ENCODE peak calls at places on chromosomes 13 and 19, in ten cellular contexts. G is HEK293T; W is NCI-H460; O is smooth muscle cell of the brain vasculature; F is fibroblast of lung; A is coronary artery; I is GM12865; Z is NCI-H1417; K is omental fat pad; N is CD4-positive, alpha-beta memory T cell. Q is an unnamed sample.

GRCh38 chr19:51676566-51677083 is 16.5 kb upstream of the SPACA6 start:
- DNase-seq in G (no peak), W (no peak), O (no peak), F (no peak), A (no peak), I (peak; percentile 37), Z (no peak), K (no peak), N (no peak), Q (no peak)

GRCh38 chr19:41792513-41793413 is 3.6 kb upstream of the CEACAM3 start:
- DNase-seq in G (peak; percentile 72), W (peak; percentile 4), O (no peak), F (peak; percentile 37), A (no peak), I (peak; percentile 66), Z (no peak), K (no peak), N (peak; percentile 27), Q (no peak)

GRCh38 chr13:35712907-35713685 is 236.6 kb upstream of the MAB21L1 start:
- DNase-seq in G (no peak), W (no peak), O (no peak), F (peak; percentile 43), A (no peak), I (no peak), Z (peak; percentile 44), K (no peak), N (no peak), Q (no peak)

GRCh38 chr19:42088471-42089190 is 12.7 kb downstream of the ZNF574 start:
- DNase-seq in G (no peak), W (no peak), O (peak; percentile 31), F (peak; percentile 59), A (no peak), I (no peak), Z (no peak), K (no peak), N (no peak), Q (no peak)

GRCh38 chr13:112748947-112749346 is 59.1 kb downstream of the ATP11A start:
- DNase-seq in G (no peak), W (no peak), O (no peak), F (no peak), A (no peak), I (no peak), Z (no peak), K (no peak), N (no peak), Q (no peak)

GRCh38 chr13:48842316-48842715 is 133.4 kb upstream of the FNDC3A start:
- DNase-seq in G (no peak), W (no peak), O (no peak), F (no peak), A (no peak), I (no peak), Z (no peak), K (no peak), N (no peak), Q (no peak)

GRCh38 chr19:17503240-17503639 is 8.2 kb upstream of the PGLS start:
- DNase-seq in G (no peak), W (no peak), O (no peak), F (no peak), A (no peak), I (no peak), Z (no peak), K (no peak), N (no peak), Q (no peak)

GRCh38 chr13:77019756-77020155 is 7.2 kb downstream of the FBXL3 start:
- DNase-seq in G (no peak), W (no peak), O (no peak), F (no peak), A (no peak), I (no peak), Z (no peak), K (no peak), N (no peak), Q (no peak)